ENCODE peak calls at places on chromosomes 12 and 14, in eight cellular contexts. U, N, K, E, H, J, P and V are unnamed samples.
A peak's percentile ranks its signal among the peaks of the same experiment; 100 is the strongest.

GRCh38 chr12:71548906-71549305 is 109.3 kb downstream of the LGR5 start:
- DNase-seq in P (no peak), E (no peak), U (no peak), J (no peak), H (no peak), K (no peak), N (no peak), V (no peak)

GRCh38 chr12:66152732-66153131 is 17.1 kb downstream of the TMBIM4 start:
- DNase-seq in N (no peak), K (no peak), H (no peak), U (no peak), E (no peak), J (no peak), P (no peak), V (no peak)

GRCh38 chr14:59275668-59276067 is 87.2 kb downstream of the DAAM1 start:
- DNase-seq in E (no peak), H (no peak), U (no peak), P (no peak), J (peak; percentile 90), N (no peak), K (no peak), V (no peak)

GRCh38 chr12:20475542-20475941 is 107.2 kb downstream of the PDE3A start:
- DNase-seq in P (no peak), J (no peak), U (no peak), H (no peak), N (no peak), E (no peak), K (no peak), V (no peak)

GRCh38 chr14:105248368-105249174 is at the start of gene BTBD6:
- DNase-seq in H (peak; percentile 95), E (peak; percentile 84), N (peak; percentile 91), K (peak; percentile 94), J (no peak), P (no peak), U (peak; percentile 87), V (peak; percentile 79)

GRCh38 chr14:34682787-34683321 is 31.5 kb downstream of the CFL2 start:
- DNase-seq in H (no peak), E (no peak), U (no peak), N (no peak), J (no peak), P (no peak), K (no peak), V (no peak)

GRCh38 chr12:16008442-16008841 is 97.3 kb downstream of the DERA start:
- DNase-seq in N (no peak), J (no peak), H (no peak), E (no peak), U (no peak), K (no peak), P (no peak), V (no peak)

GRCh38 chr14:93068721-93069120 is 47.0 kb downstream of the ITPK1 start:
- DNase-seq in K (no peak), H (no peak), N (no peak), E (no peak), U (no peak), J (no peak), P (no peak), V (no peak)

GRCh38 chr14:89013698-89014569 is 189.5 kb downstream of the TTC8 start:
- DNase-seq in J (no peak), E (no peak), P (no peak), U (no peak), K (no peak), H (no peak), N (no peak), V (no peak)

GRCh38 chr12:56087220-56087619 is 7.3 kb downstream of the ERBB3 start:
- DNase-seq in K (no peak), P (no peak), H (peak; percentile 94), E (no peak), U (no peak), J (peak; percentile 47), N (no peak), V (peak; percentile 99)

GRCh38 chr12:19288603-19289244 is 150.6 kb upstream of the AEBP2 start:
- DNase-seq in P (no peak), K (peak; percentile 37), U (peak; percentile 9), H (no peak), J (peak; percentile 40), N (no peak), E (no peak), V (no peak)

GRCh38 chr12:71756054-71756675 is 1.5 kb downstream of the RAB21 start:
- DNase-seq in U (no peak), K (no peak), J (no peak), H (no peak), N (no peak), P (no peak), E (no peak), V (no peak)

GRCh38 chr14:63249112-63249511 is 44.9 kb downstream of the RHOJ start:
- DNase-seq in E (no peak), H (no peak), K (no peak), N (no peak), U (no peak), J (no peak), P (no peak), V (no peak)

GRCh38 chr12:79083181-79083580 is 218.6 kb downstream of the SYT1 start:
- DNase-seq in U (no peak), J (no peak), E (no peak), N (no peak), H (no peak), K (no peak), P (no peak), V (no peak)

GRCh38 chr14:36955967-36956366 is 216.4 kb downstream of the SLC25A21 start:
- DNase-seq in H (no peak), P (no peak), N (no peak), K (no peak), U (no peak), E (no peak), J (no peak), V (no peak)

GRCh38 chr12:89236748-89237428 is 115.4 kb downstream of the DUSP6 start:
- DNase-seq in H (no peak), K (no peak), U (no peak), P (no peak), J (peak; percentile 96), E (no peak), N (no peak), V (no peak)

GRCh38 chr12:3303410-3304136 is 187.4 kb upstream of the PRMT8 start:
- DNase-seq in K (peak; percentile 66), H (no peak), U (no peak), P (no peak), E (peak; percentile 66), J (no peak), N (no peak), V (peak; percentile 55)

GRCh38 chr14:105501504-105502291 is 10.7 kb downstream of the TEDC1 start:
- DNase-seq in H (no peak), K (no peak), P (no peak), U (no peak), N (no peak), E (no peak), J (peak; percentile 17), V (no peak)

GRCh38 chr12:64877363-64878004 is 53.0 kb downstream of the TBC1D30 start:
- DNase-seq in U (no peak), N (no peak), H (no peak), E (no peak), J (no peak), P (no peak), K (no peak), V (no peak)

GRCh38 chr12:114656906-114657596 is 26.9 kb downstream of the TBX3 start:
- DNase-seq in K (peak; percentile 43), H (no peak), U (no peak), E (peak; percentile 47), P (no peak), J (no peak), N (no peak), V (no peak)

GRCh38 chr14:74038015-74038859 is 19.1 kb downstream of the BBOF1 start:
- DNase-seq in U (peak; percentile 34), K (peak; percentile 52), J (peak; percentile 66), E (no peak), P (no peak), N (no peak), H (no peak), V (peak; percentile 21)

DNA sequence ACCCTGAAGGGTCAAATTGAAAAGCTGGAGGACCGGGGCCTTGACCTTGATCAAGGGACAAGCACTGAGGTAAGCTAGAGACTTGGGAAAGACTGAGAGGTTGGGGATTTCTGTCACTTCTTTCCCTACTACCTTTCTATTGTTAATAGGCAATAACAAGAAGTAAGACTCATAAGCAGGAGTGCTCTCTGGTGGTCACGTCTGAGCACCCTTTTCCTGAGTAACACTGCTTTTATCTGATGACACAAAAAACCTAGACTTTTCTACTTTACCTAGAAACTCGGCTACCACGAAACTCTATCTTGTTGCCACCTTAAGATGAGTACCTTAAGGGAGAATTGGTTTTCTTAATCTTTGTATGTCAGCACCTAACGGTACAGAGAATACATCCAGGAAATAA is 35.5 kb upstream of the PPFIBP1 start:
- DNase-seq in K (no peak), N (no peak), P (no peak), J (no peak), E (no peak), U (no peak), H (no peak), V (no peak)
- H3K36me3 ChIP-seq in K (no peaks in the 10 kb centered on the region), N (no peaks in the 10 kb centered on the region), P (no peaks in the 10 kb centered on the region), J (no peaks in the 10 kb centered on the region), E (no peaks in the 10 kb centered on the region), U (no peaks in the 10 kb centered on the region), H (no peaks in the 10 kb centered on the region), V (no peaks in the 10 kb centered on the region)

GRCh38 chr12:126108247-126108646 is 1043.0 kb downstream of the AACS start:
- DNase-seq in K (peak; percentile 83), P (no peak), J (no peak), N (no peak), H (no peak), E (no peak), U (no peak), V (no peak)
- H3K9me3 ChIP-seq in K (peaks cover 18% of the 10 kb centered on the region), P (no peaks in the 10 kb centered on the region), J (no peaks in the 10 kb centered on the region), N (no peaks in the 10 kb centered on the region), H (no peaks in the 10 kb centered on the region), E (no peaks in the 10 kb centered on the region), U (no peaks in the 10 kb centered on the region), V (no peaks in the 10 kb centered on the region)

GRCh38 chr12:53289891-53290290 is 5.5 kb upstream of the PFDN5 start:
- DNase-seq in K (no peak), E (no peak), J (no peak), U (no peak), P (no peak), N (no peak), H (no peak), V (no peak)
- H3K36me3 ChIP-seq in K (no peaks in the 10 kb centered on the region), E (peaks cover 44% of the 10 kb centered on the region), J (no peaks in the 10 kb centered on the region), U (no peaks in the 10 kb centered on the region), P (no peaks in the 10 kb centered on the region), N (no peaks in the 10 kb centered on the region), H (no peaks in the 10 kb centered on the region), V (no peaks in the 10 kb centered on the region)

GRCh38 chr12:50918584-50919316 is 33.6 kb upstream of the HIGD1C start:
- DNase-seq in K (no peak), N (no peak), E (no peak), U (no peak), J (no peak), P (no peak), H (no peak), V (no peak)
- H3K9me3 ChIP-seq in K (peaks cover 2% of the 10 kb centered on the region), N (peaks cover 15% of the 10 kb centered on the region), E (peaks cover 25% of the 10 kb centered on the region), U (peaks cover 3% of the 10 kb centered on the region), J (no peaks in the 10 kb centered on the region), P (no peaks in the 10 kb centered on the region), H (peaks cover 19% of the 10 kb centered on the region), V (no peaks in the 10 kb centered on the region)